ENCODE peak calls at places on chromosomes 7 and 10, in five cellular contexts. H, D, K, R and U are unnamed samples.

GRCh38 chr7:774161-775109 is 47.4 kb upstream of the PRKAR1B start:
- DNase-seq in H (peak; percentile 43), D (peak; percentile 56), K (peak; percentile 23), R (peak; percentile 53), U (peak; percentile 42)

GRCh38 chr7:98754041-98754479 is 115.8 kb downstream of the TMEM130 start:
- DNase-seq in H (no peak), D (no peak), K (no peak), R (no peak), U (no peak)

GRCh38 chr7:128347573-128348147 is 4.0 kb upstream of the RBM28 start:
- DNase-seq in H (no peak), D (peak; percentile 35), K (no peak), R (peak; percentile 30), U (no peak)

GRCh38 chr10:71750124-71750841 is 23.0 kb downstream of the VSIR start:
- DNase-seq in H (no peak), D (no peak), K (no peak), R (no peak), U (no peak)

GRCh38 chr7:104264281-104264680 is 56.5 kb upstream of the ORC5 start:
- DNase-seq in H (no peak), D (no peak), K (peak; percentile 41), R (no peak), U (no peak)

GRCh38 chr10:62831346-62831745 is 15.2 kb upstream of the EGR2 start:
- DNase-seq in H (no peak), D (no peak), K (no peak), R (no peak), U (no peak)

GRCh38 chr10:1411956-1412355 is 325.4 kb downstream of the ADARB2 start:
- DNase-seq in H (no peak), D (no peak), K (no peak), R (no peak), U (no peak)

GRCh38 chr7:50146692-50147091 is 53.6 kb upstream of the ZPBP start:
- DNase-seq in H (no peak), D (no peak), K (no peak), R (no peak), U (no peak)

GRCh38 chr7:131424219-131424822 is 96.6 kb downstream of the MKLN1 start:
- DNase-seq in H (no peak), D (no peak), K (peak; percentile 19), R (peak; percentile 68), U (no peak)

GRCh38 chr7:2049111-2049781 is 183.5 kb downstream of the MAD1L1 start:
- DNase-seq in H (no peak), D (no peak), K (no peak), R (no peak), U (no peak)

GRCh38 chr7:102044984-102045673 is 227.7 kb downstream of the CUX1 start:
- DNase-seq in H (no peak), D (peak; percentile 42), K (peak; percentile 95), R (no peak), U (no peak)

GRCh38 chr7:46880508-46881196 is 701.3 kb downstream of the TNS3 start:
- DNase-seq in H (no peak), D (no peak), K (no peak), R (no peak), U (no peak)

GRCh38 chr10:110457851-110458582 is 39.7 kb upstream of the DUSP5 start:
- DNase-seq in H (no peak), D (no peak), K (no peak), R (peak; percentile 26), U (no peak)

GRCh38 chr7:68420342-68420750 is 1177.9 kb upstream of the AUTS2 start:
- DNase-seq in H (no peak), D (no peak), K (no peak), R (no peak), U (no peak)

GRCh38 chr10:22681783-22682183 is 32.6 kb downstream of the PIP4K2A start:
- DNase-seq in H (peak; percentile 34), D (peak; percentile 53), K (peak; percentile 69), R (peak; percentile 78), U (no peak)

GRCh38 chr10:48926764-48927163 is 12.9 kb downstream of the LRRC18 start:
- DNase-seq in H (no peak), D (no peak), K (no peak), R (no peak), U (no peak)

DNA sequence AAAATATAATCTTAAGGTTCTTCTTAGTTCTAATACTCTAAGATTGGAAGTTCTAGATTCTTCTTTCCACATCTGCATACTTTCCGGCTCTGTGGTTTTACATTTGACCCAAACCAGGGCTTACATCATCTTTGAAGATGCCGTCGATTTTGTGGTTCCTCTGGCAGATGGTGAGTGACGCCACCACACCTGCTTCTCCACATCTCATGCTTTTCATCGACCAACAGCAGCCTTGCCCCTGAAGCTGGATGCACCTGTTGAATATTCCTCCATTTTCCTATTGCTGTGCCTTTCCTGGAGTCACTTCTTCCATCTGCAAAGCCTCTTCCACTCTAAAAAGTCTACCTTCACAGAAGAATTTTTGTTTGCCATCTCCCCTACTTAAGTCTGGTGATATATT is 121.3 kb downstream of the PRKCQ start:
- DNase-seq in H (no peak), D (no peak), K (no peak), R (no peak), U (no peak)
- H3K4me3 ChIP-seq in H (no peak overlapping the region), D (no peak overlapping the region), K (no peak overlapping the region), R (no peak overlapping the region), U (no peak overlapping the region)

DNA sequence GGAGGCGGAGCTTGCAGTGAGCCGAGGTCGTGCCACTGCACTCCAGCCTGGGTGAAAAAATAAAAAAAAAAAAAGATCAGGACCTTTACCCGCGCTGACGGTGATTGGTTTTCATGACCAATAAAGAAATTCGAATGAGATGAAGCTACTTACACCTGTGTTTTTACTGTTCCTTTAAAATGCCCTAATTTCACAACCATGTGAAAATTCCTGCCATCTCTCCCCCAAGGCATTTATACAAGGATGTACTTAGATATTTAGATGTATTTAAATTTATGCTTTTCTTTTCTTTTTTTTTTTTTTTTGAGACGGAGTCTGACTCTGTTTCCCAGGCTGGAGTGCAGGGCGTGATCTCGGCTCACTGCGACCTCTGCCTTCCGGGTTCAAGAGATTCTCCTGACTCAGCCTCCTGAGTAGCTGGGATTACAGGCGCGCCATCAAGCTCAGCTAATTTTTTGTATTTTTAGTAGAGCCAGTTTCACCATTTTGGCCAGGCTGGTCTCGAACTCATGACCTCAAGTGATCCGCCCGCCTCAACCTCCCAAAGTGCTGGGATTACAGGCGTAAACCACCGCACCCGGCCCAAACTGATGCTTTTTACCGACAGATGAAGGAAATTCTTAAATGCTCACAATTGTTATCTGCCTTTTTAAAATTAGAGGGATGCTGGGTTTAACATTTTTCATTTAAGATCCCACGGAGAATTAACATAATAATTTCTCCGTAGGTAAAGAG is 3.1 kb upstream of the PHYH start:
- DNase-seq in H (no peak), D (no peak), K (no peak), R (no peak), U (no peak)
- H3K4me3 ChIP-seq in H (no peak overlapping the region), D (no peak overlapping the region), K (no peak overlapping the region), R (no peak overlapping the region), U (peak overlapping the region; percentile 81)

DNA sequence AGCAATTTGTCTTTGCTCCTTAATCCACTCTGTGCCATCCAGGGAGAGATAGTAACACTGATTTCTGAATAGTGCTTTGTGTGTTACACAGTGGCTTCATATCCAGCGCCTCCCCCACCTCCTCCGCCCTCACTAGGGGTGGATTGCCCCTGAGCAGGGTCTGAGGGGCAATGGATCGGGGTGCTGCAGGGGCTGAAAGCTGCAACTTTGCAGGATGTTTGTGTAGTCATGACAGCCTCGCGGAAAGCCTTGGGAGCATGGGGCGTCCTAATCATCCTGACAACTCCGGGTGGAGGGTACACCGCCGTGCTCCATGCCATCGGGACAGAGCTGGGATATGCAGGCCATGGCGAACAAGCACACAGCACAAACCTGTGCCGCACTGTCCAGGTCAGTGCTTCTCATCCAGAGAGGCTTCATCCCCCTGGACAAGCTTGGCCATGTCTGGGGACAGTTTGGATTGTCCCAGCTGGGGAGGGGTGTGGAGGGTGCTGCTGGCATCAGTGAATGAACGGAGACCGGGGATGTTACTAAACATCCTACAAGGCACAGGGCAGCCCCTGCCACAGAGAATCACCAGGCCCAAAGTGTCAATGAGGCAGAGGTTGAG is 103.0 kb upstream of the INSIG1 start:
- DNase-seq in H (no peak), D (no peak), K (no peak), R (no peak), U (no peak)
- H3K4me3 ChIP-seq in H (no peak overlapping the region), D (no peak overlapping the region), K (no peak overlapping the region), R (no peak overlapping the region), U (no peak overlapping the region)

GRCh38 chr7:35604595-35604994 is 90.3 kb downstream of the HERPUD2 start:
- DNase-seq in H (no peak), D (no peak), K (peak; percentile 3), R (no peak), U (no peak)
- H3K4me3 ChIP-seq in H (no peak overlapping the region), D (no peak overlapping the region), K (no peak overlapping the region), R (no peak overlapping the region), U (no peak overlapping the region)

GRCh38 chr10:117934477-117934876 is 112.3 kb downstream of the RAB11FIP2 start:
- DNase-seq in H (no peak), D (no peak), K (no peak), R (no peak), U (no peak)

GRCh38 chr10:117931078-117931477 is 115.7 kb downstream of the RAB11FIP2 start:
- DNase-seq in H (no peak), D (no peak), K (no peak), R (no peak), U (no peak)

GRCh38 chr10:117938104-117938503 is 108.6 kb downstream of the RAB11FIP2 start:
- DNase-seq in H (no peak), D (no peak), K (no peak), R (no peak), U (no peak)

GRCh38 chr10:117933036-117933435 is 113.7 kb downstream of the RAB11FIP2 start:
- DNase-seq in H (no peak), D (no peak), K (peak; percentile 51), R (no peak), U (no peak)

GRCh38 chr10:117936136-117936535 is 110.6 kb downstream of the RAB11FIP2 start:
- DNase-seq in H (no peak), D (no peak), K (peak; percentile 82), R (no peak), U (no peak)
- H3K4me3 ChIP-seq in H (no peak overlapping the region), D (no peak overlapping the region), K (no peak overlapping the region), R (no peak overlapping the region), U (no peak overlapping the region)

GRCh38 chr10:30432631-30433285 is 1.2 kb upstream of the MAP3K8 start:
- DNase-seq in H (no peak), D (peak; percentile 46), K (no peak), R (no peak), U (no peak)

GRCh38 chr10:30431435-30431911 is 2.5 kb upstream of the MAP3K8 start:
- DNase-seq in H (no peak), D (no peak), K (no peak), R (peak; percentile 52), U (no peak)

GRCh38 chr10:30433779-30434272 is at the start of gene MAP3K8:
- DNase-seq in H (peak; percentile 84), D (peak; percentile 87), K (peak; percentile 58), R (peak; percentile 68), U (peak; percentile 85)

GRCh38 chr10:30433286-30433778 is 652 bp upstream of the MAP3K8 start:
- DNase-seq in H (peak; percentile 56), D (peak; percentile 78), K (peak; percentile 41), R (peak; percentile 61), U (peak; percentile 66)

GRCh38 chr10:30430544-30431298 is 3.3 kb upstream of the MAP3K8 start:
- DNase-seq in H (no peak), D (no peak), K (no peak), R (no peak), U (no peak)
- H3K4me3 ChIP-seq in H (no peak overlapping the region), D (no peak overlapping the region), K (no peak overlapping the region), R (no peak overlapping the region), U (no peak overlapping the region)

GRCh38 chr10:32054087-32054486 is 2.1 kb downstream of the KIF5B start:
- DNase-seq in H (peak; percentile 14), D (peak; percentile 24), K (peak; percentile 19), R (no peak), U (no peak)
- H3K4me3 ChIP-seq in H (peak overlapping the region; percentile 66), D (no peak overlapping the region), K (peak overlapping the region; percentile 97), R (peak overlapping the region; percentile 100), U (peak overlapping the region; percentile 67)

GRCh38 chr7:114414151-114415053 is at the start of gene FOXP2:
- DNase-seq in H (no peak), D (no peak), K (peak; percentile 4), R (no peak), U (no peak)
- H3K4me3 ChIP-seq in H (peak within 1 kb of the TSS; percentile 14), D (no peak within 1 kb of the TSS), K (peak within 1 kb of the TSS; percentile 51), R (no peak within 1 kb of the TSS), U (no peak within 1 kb of the TSS)